ENCODE peak calls at places on chromosomes 4 and X, in seven cellular contexts. T is DMS79 treated with DMSO at 0.1 percent for 48 hours, O is NCI-H2171 treated with DMSO at 0.1 percent for 48 hours, Y is heart left ventricle, H is small intestine, S is progenitor cell of endocrine pancreas, U is cerebellar cortex. W is an unnamed sample.

GRCh38 chr4:24646777-24647460 is 62.6 kb upstream of the DHX15 start:
- DNase-seq in O (no peak), H (no peak), T (no peak), S (no peak), Y (no peak), U (no peak), W (no peak)

GRCh38 chrX:63330681-63331080 is 20.5 kb downstream of the SPIN4 start:
- DNase-seq in S (no peak), T (no peak), U (no peak), H (no peak), Y (no peak), O (no peak), W (no peak)

GRCh38 chrX:10395179-10395578 is 225.2 kb downstream of the MID1 start:
- DNase-seq in H (no peak), O (no peak), U (no peak), S (no peak), T (no peak), Y (no peak), W (no peak)

GRCh38 chr4:179664628-179665027 is 2222.4 kb upstream of the AGA start:
- DNase-seq in Y (no peak), S (no peak), O (no peak), T (no peak), H (no peak), U (no peak), W (no peak)

GRCh38 chr4:68375667-68376559 is 26.0 kb upstream of the YTHDC1 start:
- DNase-seq in O (peak), Y (no peak), H (peak), S (no peak), T (peak), U (peak), W (no peak)

GRCh38 chr4:89000844-89001360 is 56.1 kb downstream of the FAM13A start:
- DNase-seq in U (peak), H (peak), O (peak), Y (no peak), S (no peak), T (peak), W (no peak)

GRCh38 chrX:133473451-133473850 is 58.2 kb upstream of the GPC4 start:
- DNase-seq in U (no peak), Y (no peak), T (no peak), O (no peak), S (no peak), H (no peak), W (no peak)

GRCh38 chrX:30893206-30893605 is 4.2 kb upstream of the TAB3 start:
- DNase-seq in Y (no peak), O (no peak), T (no peak), U (no peak), S (no peak), H (no peak), W (no peak)

GRCh38 chr4:53714377-53715140 is 123.3 kb upstream of the LNX1 start:
- DNase-seq in U (no peak), Y (no peak), S (no peak), O (peak), H (no peak), T (no peak), W (no peak)

GRCh38 chrX:131747173-131747572 is 203.3 kb downstream of the OR13H1 start:
- DNase-seq in T (peak), Y (no peak), U (peak), H (no peak), O (no peak), S (no peak), W (no peak)

GRCh38 chr4:26320159-26320452 is 708 bp upstream of the RBPJ start:
- DNase-seq in H (no peak), O (no peak), U (no peak), T (no peak), Y (no peak), S (peak), W (no peak)

GRCh38 chr4:88818650-88819470 is 121.2 kb upstream of the NAP1L5 start:
- DNase-seq in H (peak), U (peak), T (peak), S (no peak), O (peak), Y (peak), W (no peak)

GRCh38 chrX:68945603-68946228 is 116.9 kb downstream of the EFNB1 start:
- DNase-seq in T (no peak), Y (no peak), O (no peak), S (peak), U (no peak), H (no peak), W (peak)

GRCh38 chr4:88823058-88823919 is 125.7 kb upstream of the NAP1L5 start:
- DNase-seq in U (peak), O (no peak), H (peak), Y (peak), T (peak), S (peak), W (peak)

GRCh38 chrX:122878269-122878668 is 305.8 kb upstream of the GRIA3 start:
- DNase-seq in H (no peak), U (no peak), T (no peak), S (no peak), Y (no peak), O (no peak), W (no peak)

GRCh38 chr4:40848251-40848650 is 98.5 kb downstream of the NSUN7 start:
- DNase-seq in Y (no peak), O (no peak), U (no peak), T (no peak), H (no peak), S (no peak), W (no peak)

GRCh38 chr4:53321151-53321987 is 44.5 kb downstream of the SCFD2 start:
- DNase-seq in T (no peak), S (no peak), O (no peak), Y (no peak), H (no peak), U (no peak), W (no peak)

GRCh38 chr4:132838244-132838643 is 310.9 kb upstream of the PCDH10 start:
- DNase-seq in S (no peak), Y (no peak), T (no peak), U (no peak), O (no peak), H (no peak), W (no peak)

GRCh38 chr4:7513731-7514130 is 79.0 kb upstream of the PSAPL1 start:
- DNase-seq in H (no peak), T (no peak), U (no peak), S (no peak), Y (no peak), O (no peak), W (no peak)

GRCh38 chr4:158809611-158810486 is 41.0 kb downstream of the FNIP2 start:
- DNase-seq in H (peak), O (peak), Y (no peak), U (peak), T (peak), S (no peak), W (no peak)

GRCh38 chrX:41293269-41293668 is 40.7 kb upstream of the DDX3X start:
- DNase-seq in H (no peak), Y (no peak), O (no peak), S (no peak), T (no peak), U (peak), W (no peak)

GRCh38 chrX:118974088-118974907 is at the start of gene LONRF3:
- DNase-seq in H (peak), U (peak), S (no peak), T (no peak), O (no peak), Y (peak), W (no peak)

GRCh38 chr4:177235026-177235425 is 74.6 kb upstream of the NEIL3 start:
- DNase-seq in S (no peak), U (no peak), O (no peak), Y (no peak), H (no peak), T (no peak), W (no peak)

GRCh38 chrX:110795645-110796510 is at the start of gene CHRDL1:
- DNase-seq in T (peak), O (peak), H (no peak), U (no peak), S (peak), Y (peak), W (peak)

GRCh38 chr4:116066711-116067245 is 953.4 kb upstream of the NDST4 start:
- DNase-seq in U (no peak), S (no peak), H (no peak), T (no peak), O (no peak), Y (no peak), W (no peak)

GRCh38 chr4:82851902-82852750 is 38.8 kb downstream of the SEC31A start:
- DNase-seq in Y (no peak), T (no peak), U (peak), H (peak), O (no peak), S (no peak), W (no peak)

GRCh38 chr4:151004222-151004621 is 10.9 kb downstream of the LRBA start:
- DNase-seq in H (no peak), S (no peak), Y (no peak), O (no peak), U (no peak), T (no peak), W (no peak)

GRCh38 chr4:6470502-6471302 is 1.7 kb downstream of the PPP2R2C start:
- DNase-seq in Y (peak), H (no peak), O (no peak), S (peak), U (peak), T (no peak), W (peak)

GRCh38 chrX:52923781-52924241 is 26.7 kb downstream of the FAM156B start:
- DNase-seq in T (no peak), H (no peak), S (no peak), O (no peak), U (no peak), Y (peak), W (no peak)

GRCh38 chrX:1491851-1492349 is 39.2 kb upstream of the ASMTL start:
- DNase-seq in U (peak), Y (no peak), S (peak), H (no peak), O (no peak), T (no peak), W (no peak)

GRCh38 chr4:100146756-100147155 is 43.5 kb downstream of the DDIT4L start:
- DNase-seq in Y (no peak), T (no peak), S (no peak), O (no peak), U (peak), H (no peak), W (no peak)

GRCh38 chr4:59002148-59002547 is 1892.0 kb upstream of the IGFBP7 start:
- DNase-seq in Y (no peak), T (no peak), S (no peak), H (no peak), U (no peak), O (no peak), W (no peak)

GRCh38 chrX:134206221-134206620 is 30.8 kb upstream of the CCDC160 start:
- DNase-seq in T (no peak), H (no peak), Y (no peak), O (no peak), U (no peak), S (no peak), W (no peak)

GRCh38 chr4:22485751-22486150 is 30.1 kb downstream of the ADGRA3 start:
- DNase-seq in Y (no peak), S (no peak), T (peak), U (no peak), O (peak), H (no peak), W (no peak)

GRCh38 chr4:101355767-101356702 is 8.7 kb upstream of the PPP3CA start:
- DNase-seq in Y (no peak), O (no peak), U (no peak), S (no peak), H (peak), T (no peak), W (no peak)

GRCh38 chr4:125016892-125017299 is 297.9 kb upstream of the FAT4 start:
- DNase-seq in S (no peak), O (no peak), T (no peak), H (no peak), U (no peak), Y (no peak), W (no peak)

W was measured in type B pancreatic cell.